ENCODE peak calls at places on chromosomes 16 and 17, in nine cellular contexts. H is effector memory CD4-positive, alpha-beta T cell; P is naive thymus-derived CD4-positive, alpha-beta T cell; V is psoas muscle; B is tibial artery; Q is tibial nerve; G is HepG2; L is mesendoderm; K is neural progenitor cell. W is an unnamed sample.
A peak's percentile ranks its signal among the peaks of the same experiment; 100 is the strongest.

GRCh38 chr16:66133641-66134402 is 232.7 kb upstream of the CDH5 start:
- DNase-seq in H (no peak), P (no peak), V (no peak), B (no peak), Q (no peak), G (no peak), L (no peak), K (no peak), W (no peak)

GRCh38 chr17:208429-208828 is 27.0 kb upstream of the DOC2B start:
- DNase-seq in H (no peak), P (no peak), V (no peak), B (no peak), Q (no peak), G (no peak), L (no peak), K (no peak), W (no peak)

GRCh38 chr17:56707312-56708219 is 114.1 kb downstream of the NOG start:
- DNase-seq in H (no peak), P (no peak), V (no peak), B (no peak), Q (no peak), G (no peak), L (peak; percentile 94), K (peak; percentile 63), W (peak; percentile 71)

GRCh38 chr17:37694734-37695133 is 50.1 kb downstream of the HNF1B start:
- DNase-seq in H (no peak), P (no peak), V (no peak), B (no peak), Q (no peak), G (no peak), L (no peak), K (no peak), W (no peak)

GRCh38 chr17:31558748-31559646 is 167.5 kb downstream of the RAB11FIP4 start:
- DNase-seq in H (peak; percentile 32), P (peak; percentile 32), V (peak; percentile 90), B (peak; percentile 73), Q (peak; percentile 57), G (peak; percentile 59), L (peak; percentile 83), K (peak; percentile 85), W (peak; percentile 92)

GRCh38 chr16:75068632-75069031 is 47.9 kb downstream of the LDHD start:
- DNase-seq in H (no peak), P (no peak), V (no peak), B (no peak), Q (no peak), G (no peak), L (no peak), K (no peak), W (no peak)

GRCh38 chr17:78390241-78391050 is 12.0 kb downstream of the PGS1 start:
- DNase-seq in H (no peak), P (no peak), V (no peak), B (no peak), Q (no peak), G (no peak), L (peak; percentile 96), K (no peak), W (peak; percentile 90)

GRCh38 chr16:84617068-84617630 is 729 bp downstream of the COTL1 start:
- DNase-seq in H (no peak), P (peak; percentile 36), V (no peak), B (peak; percentile 35), Q (no peak), G (no peak), L (no peak), K (peak; percentile 30), W (peak; percentile 80)

GRCh38 chr17:30236807-30237206 is 1.3 kb upstream of the SLC6A4 start:
- DNase-seq in H (no peak), P (no peak), V (peak; percentile 73), B (peak; percentile 44), Q (peak; percentile 18), G (peak; percentile 40), L (peak; percentile 59), K (peak; percentile 83), W (peak; percentile 88)

GRCh38 chr16:56226187-56226586 is 34.9 kb downstream of the GNAO1 start:
- DNase-seq in H (no peak), P (no peak), V (peak; percentile 69), B (peak; percentile 68), Q (no peak), G (no peak), L (no peak), K (no peak), W (no peak)

GRCh38 chr17:6376901-6377300 is 58.0 kb downstream of the AIPL1 start:
- DNase-seq in H (no peak), P (no peak), V (no peak), B (no peak), Q (no peak), G (no peak), L (no peak), K (peak; percentile 21), W (no peak)

GRCh38 chr16:2009791-2010510 is at the start of gene ZNF598:
- DNase-seq in H (peak; percentile 63), P (peak; percentile 73), V (peak; percentile 93), B (peak; percentile 77), Q (peak; percentile 65), G (peak; percentile 73), L (peak; percentile 93), K (peak; percentile 96), W (peak; percentile 90)

GRCh38 chr17:78133971-78134898 is 3.7 kb downstream of the TMC8 start:
- DNase-seq in H (peak; percentile 70), P (peak; percentile 80), V (peak; percentile 67), B (no peak), Q (no peak), G (peak; percentile 83), L (peak; percentile 94), K (peak; percentile 87), W (peak; percentile 98)

GRCh38 chr16:29665294-29666077 is 2.4 kb downstream of the SPN start:
- DNase-seq in H (no peak), P (peak; percentile 33), V (no peak), B (no peak), Q (no peak), G (no peak), L (no peak), K (no peak), W (peak; percentile 53)

GRCh38 chr17:59093702-59094231 is 12.9 kb downstream of the TRIM37 start:
- DNase-seq in H (no peak), P (no peak), V (peak; percentile 64), B (peak; percentile 46), Q (no peak), G (peak; percentile 15), L (no peak), K (no peak), W (no peak)

GRCh38 chr17:44898768-44899073 is 524 bp downstream of the EFTUD2 start:
- DNase-seq in H (no peak), P (no peak), V (no peak), B (no peak), Q (no peak), G (peak; percentile 60), L (no peak), K (no peak), W (no peak)

GRCh38 chr16:77437859-77438258 is 3.0 kb upstream of the ADAMTS18 start:
- DNase-seq in H (no peak), P (no peak), V (no peak), B (no peak), Q (no peak), G (no peak), L (peak; percentile 46), K (peak; percentile 48), W (no peak)

GRCh38 chr17:64627797-64628196 is 34.3 kb downstream of the SMURF2 start:
- DNase-seq in H (no peak), P (no peak), V (no peak), B (no peak), Q (no peak), G (peak; percentile 62), L (no peak), K (no peak), W (no peak)
- H3K4me1 ChIP-seq in H (peaks cover 9% of the 10 kb centered on the region), P (peaks cover 4% of the 10 kb centered on the region), V (peaks cover 20% of the 10 kb centered on the region), B (peaks cover 9% of the 10 kb centered on the region), Q (no peaks in the 10 kb centered on the region), G (peaks cover 50% of the 10 kb centered on the region), L (no peaks in the 10 kb centered on the region), K (no peaks in the 10 kb centered on the region), W (no peaks in the 10 kb centered on the region)

GRCh38 chr17:75838410-75838809 is 5.8 kb downstream of the UNC13D start:
- DNase-seq in H (no peak), P (no peak), V (no peak), B (no peak), Q (no peak), G (no peak), L (no peak), K (no peak), W (no peak)
- H3K4me1 ChIP-seq in H (peaks cover 33% of the 10 kb centered on the region), P (peaks cover 28% of the 10 kb centered on the region), V (no peaks in the 10 kb centered on the region), B (peaks cover 5% of the 10 kb centered on the region), Q (no peaks in the 10 kb centered on the region), G (peaks cover 5% of the 10 kb centered on the region), L (no peaks in the 10 kb centered on the region), K (no peaks in the 10 kb centered on the region), W (no peaks in the 10 kb centered on the region)

DNA sequence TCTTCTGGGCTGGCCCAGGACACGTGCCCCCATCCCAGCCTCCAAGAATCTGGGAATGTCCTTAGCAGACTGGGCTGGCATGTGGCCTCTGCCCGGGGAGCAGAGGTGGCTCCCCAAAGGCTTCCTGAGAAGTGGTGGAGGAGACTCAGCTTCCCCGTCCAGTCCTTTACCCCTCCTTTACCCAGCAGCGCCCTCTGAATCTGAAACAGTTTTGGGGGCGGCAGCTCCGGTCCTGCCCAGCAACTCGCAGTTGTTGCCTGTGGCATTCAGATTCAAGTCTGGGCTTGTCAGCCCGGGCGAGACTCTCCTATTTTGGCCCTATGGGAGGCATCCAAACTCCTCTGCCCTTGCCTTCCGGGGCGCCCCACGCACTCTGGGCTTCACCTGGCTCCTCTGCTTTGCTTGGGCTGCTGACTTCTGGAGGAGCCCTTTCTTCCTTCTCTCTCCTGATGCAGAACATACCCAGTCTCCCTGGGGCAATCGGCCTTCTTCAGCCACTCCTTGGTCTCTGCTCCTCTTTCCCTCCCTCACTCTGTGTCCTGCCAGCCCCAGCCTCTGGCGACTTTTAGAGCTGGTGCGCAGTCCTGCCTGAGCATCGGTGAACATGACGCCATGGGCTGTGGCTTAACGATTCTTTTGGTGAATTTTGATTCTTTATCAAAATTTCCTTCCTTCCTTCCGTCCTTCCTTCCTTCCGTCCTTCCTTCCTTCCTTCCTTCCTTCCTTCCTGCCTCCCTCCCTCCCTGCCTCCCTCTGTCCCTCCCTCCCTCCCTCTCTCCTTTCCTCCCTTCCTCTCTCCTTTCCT is 55.2 kb downstream of the CMIP start:
- DNase-seq in H (no peak), P (no peak), V (peak; percentile 42), B (no peak), Q (no peak), G (no peak), L (no peak), K (no peak), W (no peak)
- H3K4me1 ChIP-seq in H (peaks cover 4% of the 10 kb centered on the region), P (no peaks in the 10 kb centered on the region), V (peaks cover 4% of the 10 kb centered on the region), B (peaks cover 3% of the 10 kb centered on the region), Q (peaks cover 14% of the 10 kb centered on the region), G (no peaks in the 10 kb centered on the region), L (no peaks in the 10 kb centered on the region), K (no peaks in the 10 kb centered on the region), W (no peaks in the 10 kb centered on the region)

DNA sequence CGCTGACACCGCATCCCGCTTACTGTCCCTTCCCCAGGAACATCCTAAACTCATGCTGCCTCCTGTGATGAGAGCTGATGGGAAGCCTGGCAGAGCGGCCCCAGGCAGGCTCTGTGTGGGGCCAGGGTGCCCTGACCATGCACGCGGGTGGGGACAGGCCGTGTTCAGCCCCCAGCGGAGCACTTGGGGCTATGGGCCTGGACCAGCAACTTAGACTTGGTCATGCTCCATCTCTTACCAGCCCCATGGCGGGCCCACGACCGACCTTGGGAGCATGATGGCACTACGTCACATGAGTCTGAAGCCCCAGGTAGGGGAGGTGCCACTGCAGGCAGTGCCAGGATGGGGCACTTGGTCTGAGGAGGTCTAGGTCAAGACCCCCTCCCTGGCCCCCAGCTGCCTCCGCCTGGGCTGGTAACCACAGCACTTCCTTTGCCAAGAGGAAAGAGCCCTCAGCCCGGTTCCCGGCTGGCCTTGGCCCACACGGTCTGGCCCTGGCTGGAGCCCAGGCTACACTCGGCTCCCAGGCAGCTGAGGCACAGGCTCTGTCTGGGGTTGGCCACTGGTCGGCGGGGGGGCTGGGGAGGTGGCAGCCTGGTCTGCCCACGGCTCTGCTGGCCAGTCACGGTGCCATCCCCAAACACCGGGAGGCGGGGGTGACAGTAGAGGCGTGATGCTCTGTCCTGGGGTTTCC is 25.7 kb downstream of the BAHCC1 start:
- DNase-seq in H (no peak), P (no peak), V (peak; percentile 80), B (peak; percentile 70), Q (no peak), G (no peak), L (no peak), K (no peak), W (no peak)
- H3K4me1 ChIP-seq in H (no peaks in the 10 kb centered on the region), P (no peaks in the 10 kb centered on the region), V (peaks cover 72% of the 10 kb centered on the region), B (peaks cover 76% of the 10 kb centered on the region), Q (peaks cover 53% of the 10 kb centered on the region), G (peaks cover 29% of the 10 kb centered on the region), L (peaks cover 8% of the 10 kb centered on the region), K (peaks cover 21% of the 10 kb centered on the region), W (peaks cover 3% of the 10 kb centered on the region)

W was measured in endodermal cell.